ENCODE peak calls at places on chromosomes 13 and 19, in four cellular contexts. I, Y, L and X are unnamed samples.
A peak's percentile ranks its signal among the peaks of the same experiment; 100 is the strongest.

GRCh38 chr19:2770055-2771013 is 12.7 kb downstream of the SGTA start:
- DNase-seq in I (no peak), Y (peak; percentile 77), L (no peak), X (no peak)

GRCh38 chr19:6828698-6829633 is 56.5 kb downstream of the VAV1 start:
- DNase-seq in I (peak; percentile 55), Y (no peak), L (no peak), X (peak; percentile 49)

GRCh38 chr19:50357178-50358100 is 8.0 kb downstream of the NAPSA start:
- DNase-seq in I (no peak), Y (peak; percentile 69), L (peak; percentile 75), X (peak; percentile 90)

GRCh38 chr19:48672994-48673393 is at the start of gene NTN5:
- DNase-seq in I (no peak), Y (no peak), L (no peak), X (no peak)

GRCh38 chr19:310141-310651 is 19.0 kb upstream of the PLPP2 start:
- DNase-seq in I (no peak), Y (no peak), L (no peak), X (no peak)

GRCh38 chr13:75959861-75960481 is 323.8 kb downstream of the LMO7 start:
- DNase-seq in I (no peak), Y (no peak), L (no peak), X (no peak)

GRCh38 chr19:35313614-35314013 is 15.4 kb upstream of the CD22 start:
- DNase-seq in I (no peak), Y (no peak), L (no peak), X (no peak)

GRCh38 chr13:31610270-31610998 is 128.9 kb upstream of the RXFP2 start:
- DNase-seq in I (no peak), Y (no peak), L (no peak), X (no peak)

GRCh38 chr19:45591004-45591637 is 6.5 kb upstream of the OPA3 start:
- DNase-seq in I (no peak), Y (no peak), L (peak; percentile 58), X (no peak)

GRCh38 chr13:42047561-42048322 is 706 bp upstream of the DGKH start:
- DNase-seq in I (no peak), Y (peak; percentile 79), L (peak; percentile 28), X (peak; percentile 14)

GRCh38 chr13:23447927-23448326 is 14.4 kb upstream of the SACS start:
- DNase-seq in I (no peak), Y (peak; percentile 71), L (peak; percentile 21), X (no peak)

GRCh38 chr13:67574320-67575233 is 344.4 kb upstream of the PCDH9 start:
- DNase-seq in I (no peak), Y (no peak), L (no peak), X (no peak)

GRCh38 chr19:2235396-2236284 is 489 bp downstream of the PLEKHJ1 start:
- DNase-seq in I (no peak), Y (no peak), L (peak; percentile 65), X (no peak)

GRCh38 chr19:7618771-7619510 is 10.4 kb downstream of the XAB2 start:
- DNase-seq in I (no peak), Y (no peak), L (peak; percentile 95), X (peak; percentile 37)

GRCh38 chr19:40597329-40597838 is 3.8 kb upstream of the LTBP4 start:
- DNase-seq in I (no peak), Y (no peak), L (no peak), X (no peak)
- H3K4me3 ChIP-seq in I (peak overlapping the region; percentile 44), Y (peak overlapping the region; percentile 39), L (peak overlapping the region; percentile 87), X (no peak overlapping the region)

GRCh38 chr13:108268713-108269112 is 805 bp upstream of the TNFSF13B start:
- DNase-seq in I (no peak), Y (no peak), L (no peak), X (no peak)

GRCh38 chr13:108267338-108267737 is 2.2 kb upstream of the TNFSF13B start:
- DNase-seq in I (no peak), Y (no peak), L (no peak), X (no peak)

GRCh38 chr13:108269601-108270328 is at the start of gene TNFSF13B:
- DNase-seq in I (peak; percentile 1), Y (peak; percentile 61), L (peak; percentile 56), X (peak; percentile 29)

GRCh38 chr13:108266316-108266936 is 3.1 kb upstream of the TNFSF13B start:
- DNase-seq in I (no peak), Y (no peak), L (no peak), X (no peak)

GRCh38 chr13:108263961-108264360 is 5.6 kb upstream of the TNFSF13B start:
- DNase-seq in I (no peak), Y (no peak), L (no peak), X (no peak)
- H3K27ac ChIP-seq in I (no peak overlapping the region), Y (no peak overlapping the region), L (no peak overlapping the region), X (no peak overlapping the region)

GRCh38 chr13:25764378-25764777 is 287.4 kb downstream of the SHISA2 start:
- DNase-seq in I (no peak), Y (no peak), L (no peak), X (no peak)
- H3K4me3 ChIP-seq in I (no peak overlapping the region), Y (no peak overlapping the region), L (no peak overlapping the region), X (no peak overlapping the region)

GRCh38 chr13:110855363-110855762 is 59.5 kb downstream of the ANKRD10 start:
- DNase-seq in I (no peak), Y (no peak), L (no peak), X (no peak)
- H3K27ac ChIP-seq in I (no peak overlapping the region), Y (no peak overlapping the region), L (no peak overlapping the region), X (no peak overlapping the region)

DNA sequence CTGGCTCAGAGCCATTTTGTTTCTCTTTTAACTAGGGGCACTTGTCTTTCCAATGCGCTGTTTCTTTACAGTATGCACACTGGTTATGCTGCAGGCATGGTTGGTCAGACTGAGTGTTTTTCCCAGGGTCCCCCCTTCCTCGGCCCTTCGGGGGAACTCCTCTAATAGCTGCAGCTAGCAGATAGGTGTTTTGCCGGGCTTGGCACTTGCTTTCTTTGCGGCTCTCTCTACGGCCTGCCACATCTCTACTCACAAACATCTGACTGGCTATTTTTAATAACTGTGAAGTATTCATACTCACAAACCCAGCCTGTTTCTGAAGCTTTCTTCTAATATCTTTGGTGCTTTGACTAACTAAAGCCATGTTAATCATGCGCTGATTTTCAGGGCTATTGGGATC is 89.4 kb downstream of the SLC25A15 start:
- DNase-seq in I (no peak), Y (no peak), L (no peak), X (no peak)
- H3K4me3 ChIP-seq in I (no peak overlapping the region), Y (no peak overlapping the region), L (no peak overlapping the region), X (no peak overlapping the region)

DNA sequence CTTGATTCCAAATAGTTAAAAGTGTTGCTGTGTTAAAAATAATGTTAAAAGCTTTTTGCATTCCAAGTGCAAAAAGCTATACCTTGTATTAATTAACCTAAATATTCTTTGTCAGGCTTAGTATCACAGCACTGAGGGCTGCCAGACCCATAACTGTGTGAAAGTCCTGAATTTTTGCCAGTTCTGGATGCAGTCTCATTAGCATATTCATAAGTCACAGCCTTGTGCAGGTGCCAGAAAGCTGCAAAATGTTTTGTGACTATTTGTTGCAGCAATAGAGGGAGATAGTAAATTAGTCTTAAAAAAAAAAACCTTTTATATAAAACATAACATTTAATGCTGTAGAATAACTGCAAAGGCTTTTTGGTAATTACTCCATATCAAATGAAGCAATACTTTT is 56.6 kb downstream of the SLITRK1 start:
- DNase-seq in I (no peak), Y (no peak), L (no peak), X (no peak)
- H3K27ac ChIP-seq in I (no peak overlapping the region), Y (no peak overlapping the region), L (no peak overlapping the region), X (no peak overlapping the region)

DNA sequence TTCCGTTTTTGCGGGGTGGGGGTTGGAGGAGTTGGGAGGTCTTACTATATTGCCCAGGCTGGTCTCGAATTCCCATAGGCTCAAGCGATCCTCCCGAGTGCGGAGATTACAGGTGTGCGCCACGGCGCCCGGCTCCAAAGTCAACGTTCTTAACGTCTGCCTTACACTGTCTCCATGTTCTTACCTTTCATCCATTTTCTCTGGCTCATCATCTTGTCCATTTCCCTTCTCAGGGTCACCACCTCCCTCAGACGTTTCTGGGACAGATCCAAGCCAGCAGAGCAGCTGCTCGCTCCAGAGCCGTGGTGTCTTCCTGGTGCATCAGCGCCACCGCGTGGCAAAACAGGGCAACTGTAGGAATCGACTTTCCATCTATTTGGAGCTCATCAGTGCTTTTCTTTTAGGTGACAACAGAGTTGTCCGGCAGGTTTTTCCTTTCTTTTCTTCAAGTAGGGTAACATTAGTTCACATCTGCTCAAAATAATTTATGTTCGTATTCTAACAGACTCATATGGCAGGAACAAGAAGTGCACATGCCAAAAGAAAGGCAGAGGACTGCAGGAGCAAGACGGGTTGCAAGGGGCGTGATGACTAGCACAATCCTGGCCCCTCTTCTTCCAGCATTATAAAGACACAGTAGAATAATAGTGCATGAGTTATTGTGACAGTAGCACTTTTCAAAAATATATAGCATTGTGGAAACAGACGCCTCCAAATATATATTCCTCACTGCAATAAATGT is 103.1 kb upstream of the ABCC4 start:
- DNase-seq in I (peak; percentile 87), Y (peak; percentile 84), L (peak; percentile 91), X (peak; percentile 75)
- H3K4me3 ChIP-seq in I (peak overlapping the region; percentile 50), Y (peak overlapping the region; percentile 29), L (no peak overlapping the region), X (peak overlapping the region; percentile 58)